ENCODE peak calls at places on chromosomes 12 and 14, in four cellular contexts. K is A549, Z is fibroblast of lung, H is MM.1S. G is an unnamed sample.

GRCh38 chr12:11941601-11942360 is 129.0 kb upstream of the BCL2L14 start:
- DNase-seq in H (no peak), K (no peak), Z (peak), G (no peak)

GRCh38 chr12:131711551-131712205 is 788 bp downstream of the SFSWAP start:
- DNase-seq in Z (no peak), K (no peak), H (no peak), G (no peak)

GRCh38 chr12:29039013-29039412 is 110.1 kb upstream of the FAR2 start:
- DNase-seq in H (no peak), K (no peak), Z (peak), G (no peak)

GRCh38 chr12:94620611-94621010 is 29.7 kb downstream of the TMCC3 start:
- DNase-seq in K (no peak), Z (no peak), H (no peak), G (no peak)

GRCh38 chr12:54154708-54155316 is 34.0 kb downstream of the SMUG1 start:
- DNase-seq in K (no peak), Z (no peak), H (no peak), G (no peak)

GRCh38 chr14:96094211-96094610 is 55.0 kb downstream of the C14orf132 start:
- DNase-seq in H (no peak), Z (no peak), K (no peak), G (no peak)

GRCh38 chr12:132528564-132529106 is 38.7 kb downstream of the FBRSL1 start:
- DNase-seq in Z (no peak), H (no peak), K (no peak), G (no peak)

GRCh38 chr14:36773558-36773957 is 111.9 kb downstream of the PAX9 start:
- DNase-seq in H (no peak), Z (peak), K (no peak), G (no peak)

GRCh38 chr14:97878206-97878605 is 1081.0 kb downstream of the VRK1 start:
- DNase-seq in K (no peak), H (no peak), Z (no peak), G (no peak)

GRCh38 chr12:50955697-50956096 is 3.4 kb downstream of the HIGD1C start:
- DNase-seq in K (no peak), Z (no peak), H (no peak), G (no peak)

GRCh38 chr12:75917083-75917482 is 114.5 kb downstream of the PHLDA1 start:
- DNase-seq in H (no peak), K (no peak), Z (no peak), G (no peak)

GRCh38 chr14:36973806-36974442 is 198.5 kb downstream of the SLC25A21 start:
- DNase-seq in Z (peak), H (no peak), K (no peak), G (no peak)

GRCh38 chr12:8014836-8015235 is 17.7 kb upstream of the FOXJ2 start:
- DNase-seq in H (no peak), K (no peak), Z (no peak), G (no peak)

GRCh38 chr12:86331012-86331411 is 74.8 kb upstream of the MGAT4C start:
- DNase-seq in K (no peak), Z (no peak), H (no peak), G (no peak)

GRCh38 chr12:106195638-106196037 is 52.2 kb downstream of the CKAP4 start:
- DNase-seq in Z (peak), H (no peak), K (no peak), G (no peak)

GRCh38 chr14:23559010-23559920 is 3.2 kb downstream of the THTPA start:
- DNase-seq in Z (peak), K (peak), H (peak), G (peak)

GRCh38 chr12:26651036-26651435 is 182.0 kb downstream of the ITPR2 start:
- DNase-seq in Z (no peak), K (no peak), H (no peak), G (no peak)

GRCh38 chr12:109088818-109089217 is 4.5 kb downstream of the ALKBH2 start:
- DNase-seq in H (no peak), Z (no peak), K (no peak), G (no peak)

GRCh38 chr14:95206534-95206933 is 49.2 kb upstream of the DICER1 start:
- DNase-seq in H (no peak), K (no peak), Z (peak), G (no peak)

GRCh38 chr12:2264622-2265306 is 212.0 kb downstream of the CACNA1C start:
- DNase-seq in H (no peak), Z (peak), K (no peak), G (no peak)

GRCh38 chr12:55995366-55995765 is 1.7 kb upstream of the SUOX start:
- DNase-seq in H (no peak), Z (no peak), K (no peak), G (no peak)

DNA sequence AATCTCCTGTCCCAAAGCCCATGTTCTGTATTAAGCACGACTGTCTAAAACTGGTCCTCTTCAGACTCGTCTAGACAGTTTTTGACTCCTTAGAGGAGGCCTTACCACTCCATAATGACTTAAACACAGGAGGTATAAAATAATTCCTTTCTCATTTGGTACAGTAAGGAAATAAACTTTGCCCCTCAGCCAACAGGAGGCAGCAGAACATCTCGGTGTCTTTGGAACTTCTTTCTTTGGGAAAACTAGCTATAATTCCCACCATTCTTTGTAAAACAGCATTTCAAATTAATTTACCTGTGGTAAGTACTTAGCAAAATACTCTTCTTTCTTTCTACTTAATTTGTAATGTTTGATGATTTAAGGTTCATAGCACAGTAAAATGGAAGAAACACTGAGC is 292.7 kb upstream of the G2E3 start:
- DNase-seq in K (no peak), Z (no peak), H (no peak), G (no peak)
- TF ChIP-seq CTCF in K (no peak), Z (no peak), H (no peak), G (no peak)

DNA sequence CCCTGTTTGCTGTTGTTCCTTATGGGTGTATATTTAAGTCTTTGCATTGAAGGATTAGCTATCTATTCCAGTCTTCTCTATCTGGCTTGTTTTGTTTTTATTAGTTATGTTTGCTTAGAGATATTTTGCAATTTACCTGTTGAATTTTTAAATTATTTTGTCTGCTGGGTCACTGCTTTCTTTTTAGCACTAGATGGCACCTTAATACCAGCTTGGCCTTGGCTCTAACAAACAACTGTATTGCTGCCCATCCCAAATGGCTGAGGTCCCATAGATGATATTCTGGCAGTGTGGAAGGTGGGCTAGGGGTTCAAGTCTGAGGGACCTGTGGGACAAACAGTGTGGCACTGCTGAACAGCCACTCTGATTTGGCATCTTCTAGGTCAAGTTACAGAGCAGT is 144.0 kb upstream of the FBXO33 start:
- DNase-seq in H (no peak), Z (no peak), K (no peak), G (no peak)
- TF ChIP-seq CTCF in H (no peak), Z (no peak), K (no peak), G (no peak)

GRCh38 chr14:51239813-51240803 is at the start of gene TMX1:
- DNase-seq in H (peak), Z (peak), K (peak), G (peak)
- TF ChIP-seq CTCF in H (no peak), Z (no peak), K (no peak), G (no peak)

DNA sequence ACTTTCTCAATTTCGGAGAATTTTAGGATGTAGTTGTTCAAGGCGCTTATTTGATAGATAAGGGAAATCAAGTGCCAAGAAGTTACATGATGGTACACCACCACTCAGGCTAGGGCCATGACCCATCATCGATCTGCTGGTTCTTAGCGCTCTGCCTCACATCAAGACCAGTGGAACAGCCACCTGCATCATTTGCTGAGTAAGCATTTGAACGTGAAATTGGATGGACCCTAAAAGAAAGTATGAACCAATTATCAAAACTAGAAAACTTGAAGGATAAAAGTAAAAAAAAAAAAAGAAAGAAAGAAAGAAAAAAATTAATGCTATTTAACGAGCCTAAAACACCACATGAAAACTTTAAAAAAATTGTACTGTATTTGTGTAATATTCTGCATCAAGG is 27.5 kb upstream of the KRAS start:
- DNase-seq in Z (no peak), K (no peak), H (no peak), G (no peak)
- TF ChIP-seq CTCF in Z (no peak), K (no peak), H (no peak), G (no peak)

GRCh38 chr14:71308671-71309070 is 401.4 kb downstream of the PCNX1 start:
- DNase-seq in K (no peak), H (no peak), Z (no peak), G (no peak)

GRCh38 chr14:71311061-71311460 is 403.8 kb downstream of the PCNX1 start:
- DNase-seq in H (no peak), K (no peak), Z (no peak), G (no peak)

GRCh38 chr14:71304588-71305133 is 397.4 kb downstream of the PCNX1 start:
- DNase-seq in Z (no peak), H (no peak), K (no peak), G (no peak)

GRCh38 chr14:71314717-71315116 is 407.5 kb downstream of the PCNX1 start:
- DNase-seq in K (no peak), H (no peak), Z (no peak), G (no peak)

DNA sequence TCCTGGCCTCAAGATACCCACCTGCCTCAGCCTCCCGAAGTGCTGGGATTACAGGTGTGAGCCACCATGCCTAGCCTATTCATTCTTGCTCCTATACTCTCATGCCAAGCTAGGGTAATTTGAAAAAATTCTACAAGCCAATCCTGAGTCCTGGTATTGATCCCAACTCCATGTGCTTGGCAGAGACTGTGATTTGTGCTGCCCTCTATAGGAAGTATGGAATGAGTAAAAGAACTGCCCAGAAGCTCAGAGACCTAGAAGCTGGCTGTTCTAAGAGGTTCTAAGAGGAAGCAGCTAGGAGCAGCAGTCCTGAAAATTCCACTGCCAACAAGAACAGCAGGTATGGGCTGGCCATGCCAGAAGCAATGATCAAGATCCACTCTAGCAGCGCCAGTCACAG is 402.5 kb downstream of the PCNX1 start:
- DNase-seq in K (no peak), Z (no peak), H (no peak), G (no peak)
- TF ChIP-seq CTCF in K (no peak), Z (no peak), H (no peak), G (no peak)

GRCh38 chr14:47539065-47539464 is 136.3 kb downstream of the MDGA2 start:
- DNase-seq in H (no peak), Z (peak), K (no peak), G (no peak)
- TF ChIP-seq CTCF in H (peak), Z (no peak), K (peak), G (no peak)

GRCh38 chr12:83390186-83390585 is 703.5 kb downstream of the TMTC2 start:
- DNase-seq in H (no peak), K (no peak), Z (no peak), G (no peak)

GRCh38 chr12:83388551-83388950 is 701.8 kb downstream of the TMTC2 start:
- DNase-seq in Z (no peak), H (no peak), K (no peak), G (no peak)

DNA sequence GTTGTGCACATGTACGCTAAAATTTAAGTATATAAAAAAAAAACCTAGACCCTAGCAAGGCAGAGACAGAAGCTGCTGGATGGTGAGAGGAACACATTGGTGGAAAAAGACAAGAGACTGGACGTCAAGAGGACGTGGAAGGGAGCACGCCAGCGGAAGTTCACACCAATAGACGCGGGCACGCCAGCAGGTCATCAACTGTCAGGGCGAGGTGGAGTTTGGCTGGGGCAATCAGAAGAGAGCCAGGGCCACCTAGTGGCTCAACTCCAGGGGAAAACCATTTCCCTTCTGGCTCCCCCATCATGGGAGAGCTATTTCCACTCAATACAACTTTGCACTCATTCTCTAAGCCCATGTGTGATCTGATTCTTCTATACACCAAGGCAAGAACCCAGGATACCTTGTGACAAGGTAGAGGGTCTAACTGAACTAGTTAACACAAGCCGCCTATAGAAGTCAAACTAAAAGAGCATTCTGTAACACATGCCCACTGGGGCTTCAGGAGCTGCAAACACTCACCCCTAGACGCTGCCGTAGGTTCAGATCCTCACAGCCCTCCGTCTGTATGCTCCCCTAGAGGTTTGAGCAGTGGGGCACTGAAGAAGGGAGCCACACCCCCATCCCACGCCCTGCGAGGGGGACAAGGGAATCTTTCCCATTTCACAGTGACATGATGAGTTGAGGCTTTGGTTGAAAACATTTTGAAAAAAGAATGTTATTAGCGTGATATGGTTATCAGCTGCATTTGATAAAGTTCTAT is 702.7 kb downstream of the TMTC2 start:
- DNase-seq in Z (no peak), H (peak), K (no peak), G (no peak)
- TF ChIP-seq CTCF in Z (no peak), H (peak), K (peak), G (no peak)

GRCh38 chr14:91830777-91831176 is 36.6 kb downstream of the TC2N start:
- DNase-seq in Z (no peak), H (no peak), K (no peak), G (no peak)

GRCh38 chr14:91829511-91829910 is 37.8 kb downstream of the TC2N start:
- DNase-seq in H (no peak), K (no peak), Z (no peak), G (no peak)

GRCh38 chr14:91831337-91831736 is 36.0 kb downstream of the TC2N start:
- DNase-seq in H (no peak), Z (no peak), K (no peak), G (no peak)

DNA sequence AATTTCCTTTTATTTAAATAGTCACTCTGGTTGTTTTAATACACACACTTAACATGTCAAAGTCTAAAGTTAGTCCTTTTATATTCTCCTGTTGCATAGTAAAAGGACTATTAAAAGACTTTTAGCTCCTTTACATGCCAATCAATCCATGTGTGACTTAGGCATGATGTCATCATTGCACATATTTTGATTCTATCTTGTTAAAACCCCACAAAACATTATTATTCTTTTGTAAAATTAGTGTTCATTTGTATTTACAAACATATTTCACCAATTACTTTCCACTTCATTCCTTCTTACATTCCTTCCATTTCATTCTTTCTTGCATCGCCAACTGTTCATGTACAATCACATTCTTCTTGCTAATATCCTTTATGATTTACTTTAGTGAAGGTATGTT is 39.6 kb downstream of the TC2N start:
- DNase-seq in K (no peak), H (no peak), Z (no peak), G (no peak)
- TF ChIP-seq CTCF in K (no peak), H (no peak), Z (no peak), G (no peak)